ENCODE peak calls at places on chromosomes 3 and 15, in six cellular contexts. One of them, this sample, is unnamed.

GRCh38 chr3:189566550-189566949 is 64.6 kb upstream of the TP63 start:
- DNase-seq in astrocyte of the spinal cord: no peak
- DNase-seq in effector memory CD4-positive, alpha-beta T cell: no peak
- DNase-seq in upper lobe of right lung: no peak
- DNase-seq in left ventricle myocardium inferior: no peak
- DNase-seq in stomach: no peak
- DNase-seq in this sample: no peak

GRCh38 chr3:33758874-33759273 is 39.6 kb upstream of the PDCD6IP start:
- DNase-seq in astrocyte of the spinal cord: peak
- DNase-seq in upper lobe of right lung: no peak
- DNase-seq in left ventricle myocardium inferior: no peak
- DNase-seq in effector memory CD4-positive, alpha-beta T cell: no peak
- DNase-seq in stomach: no peak
- DNase-seq in this sample: no peak

GRCh38 chr15:57375827-57376694 is at the start of gene CGNL1:
- DNase-seq in upper lobe of right lung: peak
- DNase-seq in left ventricle myocardium inferior: peak
- DNase-seq in astrocyte of the spinal cord: no peak
- DNase-seq in effector memory CD4-positive, alpha-beta T cell: no peak
- DNase-seq in stomach: peak
- DNase-seq in this sample: peak

GRCh38 chr3:162183440-162183839 is 686.8 kb downstream of the OTOL1 start:
- DNase-seq in astrocyte of the spinal cord: no peak
- DNase-seq in upper lobe of right lung: no peak
- DNase-seq in effector memory CD4-positive, alpha-beta T cell: no peak
- DNase-seq in left ventricle myocardium inferior: no peak
- DNase-seq in stomach: no peak
- DNase-seq in this sample: no peak

GRCh38 chr15:67383903-67384302 is 129.3 kb downstream of the IQCH start:
- DNase-seq in stomach: no peak
- DNase-seq in left ventricle myocardium inferior: no peak
- DNase-seq in astrocyte of the spinal cord: peak
- DNase-seq in upper lobe of right lung: no peak
- DNase-seq in effector memory CD4-positive, alpha-beta T cell: no peak
- DNase-seq in this sample: no peak

GRCh38 chr3:8767667-8768363 is 1.6 kb downstream of the OXTR start:
- DNase-seq in stomach: peak
- DNase-seq in astrocyte of the spinal cord: no peak
- DNase-seq in upper lobe of right lung: no peak
- DNase-seq in effector memory CD4-positive, alpha-beta T cell: no peak
- DNase-seq in left ventricle myocardium inferior: no peak
- DNase-seq in this sample: peak

GRCh38 chr3:48826451-48826850 is 21.2 kb downstream of the PRKAR2A start:
- DNase-seq in astrocyte of the spinal cord: peak
- DNase-seq in stomach: no peak
- DNase-seq in effector memory CD4-positive, alpha-beta T cell: no peak
- DNase-seq in upper lobe of right lung: no peak
- DNase-seq in left ventricle myocardium inferior: no peak
- DNase-seq in this sample: no peak

GRCh38 chr3:62229908-62230307 is 143.4 kb downstream of the FEZF2 start:
- DNase-seq in astrocyte of the spinal cord: peak
- DNase-seq in stomach: no peak
- DNase-seq in upper lobe of right lung: no peak
- DNase-seq in effector memory CD4-positive, alpha-beta T cell: no peak
- DNase-seq in left ventricle myocardium inferior: no peak
- DNase-seq in this sample: no peak

GRCh38 chr3:64977308-64978100 is 289.7 kb upstream of the ADAMTS9 start:
- DNase-seq in effector memory CD4-positive, alpha-beta T cell: no peak
- DNase-seq in stomach: no peak
- DNase-seq in upper lobe of right lung: no peak
- DNase-seq in left ventricle myocardium inferior: no peak
- DNase-seq in astrocyte of the spinal cord: peak
- DNase-seq in this sample: no peak

GRCh38 chr15:82890338-82891024 is 62.0 kb downstream of the HOMER2 start:
- DNase-seq in stomach: no peak
- DNase-seq in astrocyte of the spinal cord: no peak
- DNase-seq in upper lobe of right lung: no peak
- DNase-seq in effector memory CD4-positive, alpha-beta T cell: no peak
- DNase-seq in left ventricle myocardium inferior: no peak
- DNase-seq in this sample: no peak

GRCh38 chr3:139534992-139535879 is 4.3 kb downstream of the RBP1 start:
- DNase-seq in upper lobe of right lung: no peak
- DNase-seq in astrocyte of the spinal cord: peak
- DNase-seq in stomach: peak
- DNase-seq in left ventricle myocardium inferior: peak
- DNase-seq in effector memory CD4-positive, alpha-beta T cell: no peak
- DNase-seq in this sample: peak

GRCh38 chr3:40751652-40752051 is 226.9 kb downstream of the ZNF621 start:
- DNase-seq in upper lobe of right lung: no peak
- DNase-seq in astrocyte of the spinal cord: no peak
- DNase-seq in stomach: no peak
- DNase-seq in effector memory CD4-positive, alpha-beta T cell: no peak
- DNase-seq in left ventricle myocardium inferior: no peak
- DNase-seq in this sample: no peak

GRCh38 chr15:52523192-52523591 is 5.5 kb downstream of the MYO5A start:
- DNase-seq in upper lobe of right lung: no peak
- DNase-seq in left ventricle myocardium inferior: no peak
- DNase-seq in astrocyte of the spinal cord: peak
- DNase-seq in stomach: no peak
- DNase-seq in effector memory CD4-positive, alpha-beta T cell: no peak
- DNase-seq in this sample: no peak

GRCh38 chr3:166425021-166425420 is 587.8 kb upstream of the BCHE start:
- DNase-seq in astrocyte of the spinal cord: no peak
- DNase-seq in effector memory CD4-positive, alpha-beta T cell: no peak
- DNase-seq in stomach: no peak
- DNase-seq in left ventricle myocardium inferior: no peak
- DNase-seq in upper lobe of right lung: no peak
- DNase-seq in this sample: no peak

DNA sequence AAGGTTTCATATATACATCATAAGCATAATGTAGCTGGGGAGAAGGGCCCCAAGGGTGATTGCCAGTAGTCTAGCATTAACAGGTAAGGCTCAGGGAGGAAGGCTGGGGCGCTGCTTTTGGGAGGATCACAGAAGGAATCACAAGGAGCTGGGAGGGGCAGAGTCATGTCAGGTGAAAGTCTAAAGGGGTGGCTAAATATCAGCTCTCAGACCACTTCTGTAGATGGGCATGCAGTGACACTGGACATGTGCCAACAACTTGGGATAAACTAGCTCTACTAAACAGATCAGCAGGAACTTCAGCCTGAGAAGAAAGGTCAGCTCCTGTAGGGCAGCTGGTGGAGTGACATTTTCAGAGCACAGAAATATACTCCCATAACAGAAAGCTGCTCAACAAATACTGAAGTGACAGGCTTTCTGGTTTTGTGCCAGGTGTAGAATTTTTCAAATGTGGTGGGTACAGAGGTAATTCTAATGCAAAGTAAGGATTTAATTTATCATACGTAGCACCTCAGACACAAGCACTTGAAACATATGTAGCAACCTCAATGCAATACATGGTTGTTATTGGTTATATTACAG is 79.4 kb downstream of the PEX5L start:
- DNase-seq in astrocyte of the spinal cord: no peak
- DNase-seq in upper lobe of right lung: no peak
- DNase-seq in stomach: no peak
- DNase-seq in left ventricle myocardium inferior: no peak
- DNase-seq in effector memory CD4-positive, alpha-beta T cell: no peak
- DNase-seq in this sample: no peak
- H3K4me3 ChIP-seq in astrocyte of the spinal cord: no peak
- H3K4me3 ChIP-seq in upper lobe of right lung: no peak
- H3K4me3 ChIP-seq in stomach: no peak
- H3K4me3 ChIP-seq in left ventricle myocardium inferior: no peak
- H3K4me3 ChIP-seq in effector memory CD4-positive, alpha-beta T cell: no peak
- H3K4me3 ChIP-seq in this sample: no peak

GRCh38 chr3:86990734-86991481 is at the start of gene VGLL3:
- DNase-seq in astrocyte of the spinal cord: peak
- DNase-seq in effector memory CD4-positive, alpha-beta T cell: no peak
- DNase-seq in stomach: peak
- DNase-seq in left ventricle myocardium inferior: peak
- DNase-seq in upper lobe of right lung: peak
- DNase-seq in this sample: peak

GRCh38 chr3:86991840-86992430 is 986 bp upstream of the VGLL3 start:
- DNase-seq in upper lobe of right lung: no peak
- DNase-seq in effector memory CD4-positive, alpha-beta T cell: no peak
- DNase-seq in left ventricle myocardium inferior: no peak
- DNase-seq in astrocyte of the spinal cord: peak
- DNase-seq in stomach: no peak
- DNase-seq in this sample: no peak

GRCh38 chr3:86989611-86990010 is 1.3 kb downstream of the VGLL3 start:
- DNase-seq in effector memory CD4-positive, alpha-beta T cell: no peak
- DNase-seq in astrocyte of the spinal cord: peak
- DNase-seq in left ventricle myocardium inferior: no peak
- DNase-seq in stomach: no peak
- DNase-seq in upper lobe of right lung: no peak
- DNase-seq in this sample: no peak

GRCh38 chr3:86990171-86990733 is 697 bp downstream of the VGLL3 start:
- DNase-seq in left ventricle myocardium inferior: peak
- DNase-seq in astrocyte of the spinal cord: peak
- DNase-seq in effector memory CD4-positive, alpha-beta T cell: no peak
- DNase-seq in stomach: peak
- DNase-seq in upper lobe of right lung: peak
- DNase-seq in this sample: peak

GRCh38 chr3:86991482-86991815 is 500 bp upstream of the VGLL3 start:
- DNase-seq in upper lobe of right lung: no peak
- DNase-seq in stomach: no peak
- DNase-seq in astrocyte of the spinal cord: no peak
- DNase-seq in left ventricle myocardium inferior: no peak
- DNase-seq in effector memory CD4-positive, alpha-beta T cell: no peak
- DNase-seq in this sample: no peak
- H3K4me3 ChIP-seq in upper lobe of right lung: peak
- H3K4me3 ChIP-seq in stomach: peak
- H3K4me3 ChIP-seq in astrocyte of the spinal cord: peak
- H3K4me3 ChIP-seq in left ventricle myocardium inferior: peak
- H3K4me3 ChIP-seq in effector memory CD4-positive, alpha-beta T cell: no peak
- H3K4me3 ChIP-seq in this sample: peak

DNA sequence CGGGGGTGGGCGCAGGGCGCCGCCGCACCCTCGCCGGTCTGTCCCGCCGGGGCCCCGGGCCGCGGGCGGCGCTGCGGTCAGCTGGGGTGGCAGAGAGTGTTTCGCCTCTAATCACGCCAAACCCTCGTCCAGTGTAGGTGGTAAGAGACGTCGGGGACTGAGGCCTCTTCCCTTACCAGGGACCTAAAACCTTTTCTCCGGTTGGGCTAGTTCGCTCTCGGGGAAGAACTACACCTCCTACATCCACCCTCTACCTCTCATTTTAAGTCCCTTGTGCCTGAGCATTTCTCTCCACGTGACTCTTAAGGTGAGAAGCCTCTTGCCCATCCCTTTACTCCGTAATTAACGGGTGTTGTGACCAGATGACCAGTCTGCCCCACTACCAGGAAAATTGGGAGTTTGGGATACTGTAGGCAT is 517 bp downstream of the TMEM42 start:
- DNase-seq in effector memory CD4-positive, alpha-beta T cell: no peak
- DNase-seq in stomach: no peak
- DNase-seq in left ventricle myocardium inferior: no peak
- DNase-seq in astrocyte of the spinal cord: peak
- DNase-seq in upper lobe of right lung: no peak
- DNase-seq in this sample: no peak
- H3K4me3 ChIP-seq in effector memory CD4-positive, alpha-beta T cell: peak
- H3K4me3 ChIP-seq in stomach: peak
- H3K4me3 ChIP-seq in left ventricle myocardium inferior: peak
- H3K4me3 ChIP-seq in astrocyte of the spinal cord: peak
- H3K4me3 ChIP-seq in upper lobe of right lung: peak
- H3K4me3 ChIP-seq in this sample: no peak

DNA sequence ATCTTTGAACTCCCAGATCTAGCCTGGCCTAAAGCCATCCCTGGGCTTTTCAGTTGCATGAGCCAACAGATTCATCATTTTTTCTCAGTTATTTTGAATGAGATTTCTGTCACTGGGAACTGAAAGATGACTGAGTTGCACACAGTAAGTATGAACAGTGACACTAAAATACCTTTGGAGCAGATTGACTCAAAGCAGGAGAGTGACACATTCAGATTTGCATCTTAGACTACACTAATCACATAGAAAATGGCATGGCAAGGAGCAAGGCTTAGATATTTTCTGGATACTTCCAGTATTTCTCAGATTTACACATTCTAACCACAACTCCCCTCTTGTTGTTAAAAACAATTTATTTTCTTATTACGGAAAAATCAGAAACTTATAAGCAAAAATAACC is 32.8 kb downstream of the SEC62 start:
- DNase-seq in stomach: no peak
- DNase-seq in effector memory CD4-positive, alpha-beta T cell: no peak
- DNase-seq in left ventricle myocardium inferior: no peak
- DNase-seq in astrocyte of the spinal cord: no peak
- DNase-seq in upper lobe of right lung: no peak
- DNase-seq in this sample: no peak
- H3K4me3 ChIP-seq in stomach: no peak
- H3K4me3 ChIP-seq in effector memory CD4-positive, alpha-beta T cell: no peak
- H3K4me3 ChIP-seq in left ventricle myocardium inferior: no peak
- H3K4me3 ChIP-seq in astrocyte of the spinal cord: no peak
- H3K4me3 ChIP-seq in upper lobe of right lung: no peak
- H3K4me3 ChIP-seq in this sample: no peak

DNA sequence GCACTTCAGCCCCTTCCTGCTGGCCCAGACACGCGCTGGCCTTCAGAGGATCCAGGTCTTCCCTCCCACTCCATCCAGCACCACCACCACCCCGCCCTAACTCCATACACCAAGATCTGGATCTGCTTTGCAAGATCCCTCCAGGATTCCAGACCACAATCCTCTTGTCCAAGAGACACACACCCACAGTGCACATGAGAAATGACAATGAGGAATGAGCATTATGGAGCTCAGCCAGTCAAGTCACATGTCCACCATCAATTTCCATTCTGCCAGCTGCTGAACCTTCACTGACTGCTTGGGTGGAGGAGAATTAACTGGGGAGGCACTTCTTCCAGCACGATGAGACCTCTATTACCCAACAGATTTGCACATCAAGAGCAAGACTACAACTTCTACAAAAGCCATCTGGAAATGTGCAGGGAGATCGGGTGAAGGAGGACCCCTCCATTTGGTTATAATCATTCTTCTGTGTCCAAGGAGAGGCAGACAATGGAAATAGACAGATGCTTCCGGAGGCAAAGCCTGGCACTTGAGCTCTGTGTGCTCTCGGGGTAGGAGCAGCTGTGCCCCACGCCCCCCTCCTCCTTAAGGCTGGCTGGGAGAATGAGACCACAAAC is 12.3 kb upstream of the SPATA12 start:
- DNase-seq in left ventricle myocardium inferior: no peak
- DNase-seq in astrocyte of the spinal cord: no peak
- DNase-seq in effector memory CD4-positive, alpha-beta T cell: no peak
- DNase-seq in upper lobe of right lung: no peak
- DNase-seq in stomach: no peak
- DNase-seq in this sample: no peak
- H3K4me3 ChIP-seq in left ventricle myocardium inferior: no peak
- H3K4me3 ChIP-seq in astrocyte of the spinal cord: no peak
- H3K4me3 ChIP-seq in effector memory CD4-positive, alpha-beta T cell: no peak
- H3K4me3 ChIP-seq in upper lobe of right lung: no peak
- H3K4me3 ChIP-seq in stomach: no peak
- H3K4me3 ChIP-seq in this sample: no peak

This sample was measured in body of pancreas.